ENCODE peak calls at places on chromosomes 13 and 19, in eight cellular contexts. T, B, W, Y, S, D, V and N are unnamed samples.

GRCh38 chr19:11261431-11261901 is 858 bp downstream of the DOCK6 start:
- DNase-seq in T (no peak), B (no peak), W (no peak), Y (no peak), S (no peak), D (no peak), V (no peak), N (peak)

GRCh38 chr13:51684076-51684475 is 99.8 kb downstream of the WDFY2 start:
- DNase-seq in T (no peak), B (no peak), W (no peak), Y (no peak), S (no peak), D (no peak), V (no peak), N (no peak)

GRCh38 chr19:37953576-37954303 is 46.7 kb downstream of the SIPA1L3 start:
- DNase-seq in T (no peak), B (no peak), W (no peak), Y (no peak), S (no peak), D (no peak), V (no peak), N (no peak)

GRCh38 chr19:54248016-54248601 is 5.5 kb upstream of the LILRA6 start:
- DNase-seq in T (no peak), B (no peak), W (no peak), Y (no peak), S (no peak), D (no peak), V (peak), N (no peak)

GRCh38 chr19:58033741-58034475 is at the start of gene ZSCAN1:
- DNase-seq in T (peak), B (peak), W (no peak), Y (no peak), S (peak), D (no peak), V (peak), N (peak)

GRCh38 chr13:113936166-113936565 is 37.7 kb downstream of the C13orf46 start:
- DNase-seq in T (no peak), B (no peak), W (no peak), Y (no peak), S (no peak), D (no peak), V (peak), N (no peak)

GRCh38 chr13:76868451-76868850 is 17.8 kb downstream of the KCTD12 start:
- DNase-seq in T (no peak), B (no peak), W (no peak), Y (no peak), S (no peak), D (no peak), V (no peak), N (no peak)

GRCh38 chr13:95156208-95156607 is 145.0 kb downstream of the ABCC4 start:
- DNase-seq in T (no peak), B (no peak), W (peak), Y (no peak), S (no peak), D (no peak), V (no peak), N (no peak)

GRCh38 chr19:934865-935422 is 9.1 kb downstream of the ARID3A start:
- DNase-seq in T (no peak), B (peak), W (peak), Y (no peak), S (no peak), D (peak), V (peak), N (no peak)

GRCh38 chr19:31338069-31338767 is 11.0 kb downstream of the TSHZ3 start:
- DNase-seq in T (no peak), B (no peak), W (no peak), Y (peak), S (no peak), D (no peak), V (peak), N (peak)

GRCh38 chr13:46775385-46776065 is 21.4 kb downstream of the ESD start:
- DNase-seq in T (no peak), B (no peak), W (no peak), Y (no peak), S (no peak), D (no peak), V (no peak), N (no peak)

GRCh38 chr13:29907670-29908069 is 57.3 kb upstream of the UBL3 start:
- DNase-seq in T (no peak), B (no peak), W (no peak), Y (no peak), S (no peak), D (no peak), V (no peak), N (no peak)

GRCh38 chr13:100633461-100633860 is 41.1 kb downstream of the TMTC4 start:
- DNase-seq in T (no peak), B (no peak), W (peak), Y (no peak), S (peak), D (no peak), V (no peak), N (no peak)

GRCh38 chr19:30281903-30282302 is 90.3 kb upstream of the ZNF536 start:
- DNase-seq in T (no peak), B (no peak), W (no peak), Y (no peak), S (no peak), D (no peak), V (no peak), N (no peak)

GRCh38 chr13:51920267-51920666 is 58.5 kb downstream of the CCDC70 start:
- DNase-seq in T (no peak), B (no peak), W (no peak), Y (no peak), S (no peak), D (no peak), V (no peak), N (no peak)

GRCh38 chr13:110251227-110251791 is 55.6 kb downstream of the COL4A1 start:
- DNase-seq in T (no peak), B (no peak), W (peak), Y (no peak), S (no peak), D (no peak), V (peak), N (no peak)

GRCh38 chr19:3322199-3322978 is 44.0 kb upstream of the NFIC start:
- DNase-seq in T (no peak), B (no peak), W (no peak), Y (no peak), S (no peak), D (no peak), V (no peak), N (no peak)

GRCh38 chr19:9018163-9018875 is 8.1 kb upstream of the MUC16 start:
- DNase-seq in T (no peak), B (no peak), W (peak), Y (no peak), S (no peak), D (no peak), V (no peak), N (no peak)

GRCh38 chr13:24624801-24625231 is 55.4 kb upstream of the ATP12A start:
- DNase-seq in T (no peak), B (no peak), W (no peak), Y (no peak), S (no peak), D (no peak), V (no peak), N (no peak)

GRCh38 chr19:56692496-56692895 is 20.9 kb upstream of the ZNF835 start:
- DNase-seq in T (no peak), B (no peak), W (no peak), Y (no peak), S (no peak), D (no peak), V (no peak), N (no peak)

GRCh38 chr19:11166281-11167142 is 10.9 kb upstream of the SPC24 start:
- DNase-seq in T (no peak), B (no peak), W (no peak), Y (no peak), S (no peak), D (no peak), V (peak), N (no peak)

GRCh38 chr13:112711528-112712265 is 21.9 kb downstream of the ATP11A start:
- DNase-seq in T (no peak), B (peak), W (peak), Y (peak), S (peak), D (peak), V (peak), N (peak)
- TF ChIP-seq CTCF in T (peak), B (no peak), W (peak), Y (peak), S (peak), D (no peak), V (no peak), N (no peak)

GRCh38 chr19:48608798-48609263 is 2.3 kb downstream of the SPACA4 start:
- DNase-seq in T (no peak), B (no peak), W (peak), Y (peak), S (no peak), D (peak), V (peak), N (no peak)
- TF ChIP-seq CTCF in T (peak), B (no peak), W (peak), Y (peak), S (peak), D (peak), V (no peak), N (peak)

GRCh38 chr13:44989071-44989889 is at the start of the genes GPALPP1 and NUFIP1:
- DNase-seq in T (peak), B (peak), W (peak), Y (peak), S (peak), D (peak), V (peak), N (peak)
- TF ChIP-seq CTCF in T (peak), B (no peak), W (peak), Y (no peak), S (no peak), D (no peak), V (peak), N (no peak)

GRCh38 chr19:33375156-33375744 is 1.7 kb downstream of the CEBPG start:
- DNase-seq in T (no peak), B (no peak), W (no peak), Y (no peak), S (no peak), D (no peak), V (no peak), N (no peak)

GRCh38 chr19:33374406-33374703 is 846 bp downstream of the CEBPG start:
- DNase-seq in T (no peak), B (no peak), W (peak), Y (no peak), S (no peak), D (peak), V (no peak), N (no peak)

GRCh38 chr19:33375760-33376159 is 2.3 kb downstream of the CEBPG start:
- DNase-seq in T (no peak), B (no peak), W (peak), Y (no peak), S (no peak), D (no peak), V (no peak), N (no peak)

GRCh38 chr19:33376423-33376822 is 2.9 kb downstream of the CEBPG start:
- DNase-seq in T (no peak), B (no peak), W (peak), Y (no peak), S (peak), D (no peak), V (peak), N (no peak)

DNA sequence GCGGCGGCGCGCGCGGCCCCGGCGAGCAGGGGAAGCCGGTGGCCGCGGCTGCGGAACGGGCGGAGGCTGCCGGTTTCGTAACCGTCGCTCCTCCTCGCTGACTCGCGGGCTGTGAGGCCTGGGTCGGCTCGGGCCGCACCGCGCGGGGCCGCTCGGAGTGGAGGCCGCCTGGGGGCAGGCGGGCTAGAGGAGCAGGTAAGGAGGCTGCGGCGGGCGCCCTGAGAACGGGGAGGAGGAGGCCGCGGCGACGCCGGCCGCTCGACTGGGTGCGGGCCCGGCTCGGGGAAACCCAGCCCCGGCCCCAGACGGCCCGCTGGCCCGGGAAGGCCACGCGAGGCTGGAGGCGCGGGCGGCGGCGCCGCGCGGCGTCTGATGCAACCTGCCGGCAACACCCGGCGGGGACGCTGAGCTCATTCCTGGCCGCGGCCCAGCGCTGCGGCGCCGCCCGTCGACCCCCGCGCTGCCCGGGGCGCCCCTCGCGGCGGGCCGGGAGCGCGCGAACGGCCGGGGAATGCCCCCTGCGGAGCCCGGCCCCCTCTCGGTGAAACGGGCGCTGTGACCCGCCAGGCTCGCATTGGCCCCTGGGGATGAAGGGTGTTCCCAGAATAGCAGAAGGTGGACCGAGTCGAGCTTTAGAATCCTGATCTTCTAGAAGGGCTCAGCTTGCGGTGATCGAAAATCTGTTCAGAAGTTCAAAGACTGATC is at the start of gene CEBPG:
- DNase-seq in T (peak), B (no peak), W (peak), Y (peak), S (no peak), D (peak), V (peak), N (peak)
- TF ChIP-seq CTCF in T (peak), B (no peak), W (no peak), Y (peak), S (peak), D (peak), V (peak), N (no peak)

DNA sequence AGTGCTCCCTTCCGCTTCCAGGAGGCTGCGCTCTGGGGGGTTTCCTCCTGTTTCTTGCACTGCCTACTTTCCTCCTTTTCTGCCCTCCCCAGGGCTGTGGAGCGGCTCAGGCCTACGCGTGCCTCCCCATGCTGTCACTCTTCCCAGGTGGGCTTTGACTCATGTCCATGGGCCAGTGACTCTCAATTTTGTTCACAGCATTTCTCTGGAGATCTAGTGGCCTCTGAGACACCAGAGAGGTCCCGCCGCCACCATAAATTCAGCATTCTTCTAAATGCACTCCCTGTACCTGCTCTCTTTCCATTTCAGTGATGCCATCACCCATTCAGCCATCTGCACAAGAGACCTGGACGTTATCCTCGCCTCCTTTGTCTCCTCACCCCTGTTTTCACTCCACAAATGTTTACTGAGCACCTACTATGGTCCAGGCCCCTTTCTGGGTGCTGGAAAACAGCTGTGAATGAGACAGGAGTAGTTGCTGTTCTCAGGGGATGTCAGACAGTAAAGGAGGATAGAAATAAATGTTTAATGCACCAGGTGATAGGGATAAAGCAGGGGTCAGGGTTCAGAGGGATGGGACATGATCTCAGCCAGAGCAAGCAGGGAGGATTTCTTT is 3.2 kb downstream of the AP1M1 start:
- DNase-seq in T (no peak), B (no peak), W (no peak), Y (no peak), S (no peak), D (no peak), V (peak), N (no peak)
- TF ChIP-seq CTCF in T (no peak), B (no peak), W (no peak), Y (no peak), S (no peak), D (no peak), V (no peak), N (no peak)

GRCh38 chr19:4445963-4446668 is 11.5 kb downstream of the UBXN6 start:
- DNase-seq in T (peak), B (no peak), W (no peak), Y (peak), S (no peak), D (no peak), V (no peak), N (no peak)

GRCh38 chr19:4449022-4449825 is 8.4 kb downstream of the UBXN6 start:
- DNase-seq in T (no peak), B (no peak), W (no peak), Y (peak), S (no peak), D (no peak), V (peak), N (no peak)

GRCh38 chr19:4446801-4447200 is 10.8 kb downstream of the UBXN6 start:
- DNase-seq in T (no peak), B (no peak), W (no peak), Y (no peak), S (no peak), D (no peak), V (no peak), N (no peak)

GRCh38 chr19:4448147-4448985 is 9.2 kb downstream of the UBXN6 start:
- DNase-seq in T (no peak), B (no peak), W (no peak), Y (peak), S (no peak), D (no peak), V (no peak), N (no peak)

DNA sequence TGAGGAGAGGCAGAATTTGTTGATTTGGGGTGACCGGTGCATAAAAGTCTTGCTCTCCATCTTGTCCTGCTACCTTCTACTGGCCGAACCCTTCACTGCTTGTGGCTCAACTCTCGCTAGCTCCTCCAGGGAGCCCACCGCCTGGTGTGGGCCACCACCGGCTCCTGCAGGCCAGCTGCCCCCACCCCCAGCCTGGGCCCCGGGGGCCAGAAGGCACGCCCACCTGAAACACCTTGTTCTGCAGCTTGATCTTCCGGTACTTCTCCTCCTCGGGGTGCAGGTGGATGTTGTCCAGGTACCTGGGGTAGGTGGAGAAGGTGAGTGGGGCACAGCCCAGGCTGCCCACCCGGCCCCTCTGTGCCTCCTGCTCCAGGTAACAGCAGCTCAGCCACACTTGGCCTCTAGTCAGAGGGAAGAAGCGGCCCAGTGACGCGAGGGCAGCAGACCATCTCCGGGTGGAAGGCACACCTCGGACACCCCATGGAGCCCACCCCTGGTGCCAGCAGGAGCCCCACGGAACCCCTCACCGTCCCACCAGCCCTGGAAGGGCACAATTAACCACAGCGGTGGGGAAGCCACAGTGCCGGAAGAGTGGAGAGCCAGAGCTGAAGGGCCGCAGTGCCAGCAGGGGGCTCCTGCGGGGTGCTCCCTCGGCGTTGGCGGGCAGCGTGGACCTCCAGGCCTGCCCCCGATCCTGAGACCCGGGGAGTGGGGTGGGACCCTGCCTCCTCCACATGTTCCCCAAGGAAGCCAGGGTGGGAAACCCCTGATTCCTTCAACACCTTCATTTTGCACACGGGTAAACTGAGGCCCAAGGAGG is 10.1 kb downstream of the UBXN6 start:
- DNase-seq in T (no peak), B (no peak), W (no peak), Y (peak), S (no peak), D (no peak), V (no peak), N (no peak)
- TF ChIP-seq CTCF in T (no peak), B (no peak), W (no peak), Y (no peak), S (no peak), D (no peak), V (no peak), N (no peak)

DNA sequence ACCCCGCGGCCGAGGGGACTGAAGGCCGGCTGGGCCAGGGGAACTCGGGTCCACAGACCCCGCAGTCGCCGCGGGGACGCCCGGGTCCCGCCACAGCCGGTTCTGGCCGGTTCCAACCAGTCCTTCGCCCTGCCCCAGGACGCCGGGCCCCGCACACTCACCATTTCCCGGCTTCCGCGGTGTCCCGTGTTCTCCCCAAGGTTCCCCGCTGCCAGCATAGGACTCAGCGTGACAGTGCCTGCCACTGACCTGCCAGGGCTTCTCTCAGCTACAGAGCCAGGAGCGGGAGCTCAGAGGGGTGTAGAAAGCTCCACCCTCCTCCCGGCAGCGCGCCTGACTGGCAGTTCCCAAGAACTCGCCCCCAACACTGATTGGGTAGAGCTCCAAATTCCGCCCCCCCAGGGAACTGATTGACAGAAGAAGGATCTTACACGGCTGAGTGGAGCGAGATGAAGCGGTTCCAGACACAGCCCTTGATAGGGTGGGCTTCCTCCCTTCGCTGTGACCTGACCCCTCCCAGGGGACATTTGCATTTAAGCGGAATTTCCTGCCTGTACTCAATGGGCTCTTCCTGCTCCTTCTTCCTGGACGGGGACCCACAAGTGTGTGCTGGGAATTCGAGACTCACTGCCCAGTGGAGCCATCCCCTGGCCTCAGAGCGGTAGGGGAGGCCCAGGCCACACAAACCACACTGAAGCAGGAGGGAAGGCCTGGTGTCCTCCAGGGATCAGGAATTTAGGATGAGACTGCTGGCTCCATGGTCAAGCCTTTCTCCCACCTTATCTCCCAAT is at the start of gene ZNF442:
- DNase-seq in T (peak), B (peak), W (peak), Y (peak), S (peak), D (peak), V (peak), N (peak)
- TF ChIP-seq CTCF in T (peak), B (no peak), W (no peak), Y (peak), S (peak), D (peak), V (peak), N (peak)

GRCh38 chr19:55340784-55341147 is 1.1 kb downstream of the KMT5C start:
- DNase-seq in T (no peak), B (no peak), W (no peak), Y (no peak), S (no peak), D (no peak), V (no peak), N (peak)
- TF ChIP-seq CTCF in T (no peak), B (no peak), W (no peak), Y (no peak), S (peak), D (peak), V (no peak), N (no peak)